ENCODE peak calls at places on chromosomes 4 and X, in five cellular contexts. L is astrocyte of the spinal cord, U is Peyer's patch, K is bronchial epithelial cell, G is A549. Q is an unnamed sample.

GRCh38 chr4:19774690-19775256 is 476.9 kb upstream of the SLIT2 start:
- DNase-seq in L (peak; percentile 24), U (no peak), K (no peak), G (no peak), Q (no peak)

GRCh38 chr4:90833698-90834097 is 706.5 kb downstream of the CCSER1 start:
- DNase-seq in L (no peak), U (no peak), K (no peak), G (no peak), Q (no peak)

GRCh38 chr4:1180663-1181062 is 8.3 kb upstream of the SPON2 start:
- DNase-seq in L (no peak), U (no peak), K (peak; percentile 21), G (no peak), Q (no peak)

GRCh38 chr4:86670739-86671138 is 76.6 kb downstream of the PTPN13 start:
- DNase-seq in L (peak; percentile 51), U (no peak), K (peak; percentile 99), G (peak; percentile 21), Q (no peak)

GRCh38 chrX:133593531-133593930 is 178.2 kb upstream of the GPC4 start:
- DNase-seq in L (no peak), U (no peak), K (no peak), G (no peak), Q (no peak)

GRCh38 chr4:84914686-84915395 is 51.6 kb downstream of the WDFY3 start:
- DNase-seq in L (no peak), U (no peak), K (peak; percentile 91), G (no peak), Q (no peak)

GRCh38 chr4:105797225-105797624 is 88.6 kb downstream of the GSTCD start:
- DNase-seq in L (no peak), U (no peak), K (no peak), G (no peak), Q (no peak)

GRCh38 chrX:109352121-109352556 is 129.7 kb downstream of the GUCY2F start:
- DNase-seq in L (peak; percentile 51), U (no peak), K (no peak), G (no peak), Q (no peak)

GRCh38 chr4:162838671-162839070 is 328.0 kb downstream of the NAF1 start:
- DNase-seq in L (no peak), U (no peak), K (no peak), G (no peak), Q (no peak)

GRCh38 chr4:166862032-166862431 is 372.3 kb downstream of the SPOCK3 start:
- DNase-seq in L (no peak), U (no peak), K (no peak), G (no peak), Q (no peak)

GRCh38 chr4:145099653-145100052 is 1.5 kb downstream of the ABCE1 start:
- DNase-seq in L (no peak), U (no peak), K (peak; percentile 17), G (no peak), Q (no peak)

GRCh38 chr4:189792819-189793618 is 147.7 kb upstream of the FRG1 start:
- DNase-seq in L (peak; percentile 33), U (peak; percentile 64), K (peak; percentile 52), G (peak; percentile 65), Q (no peak)

GRCh38 chrX:49001521-49002090 is 458 bp downstream of the GRIPAP1 start:
- DNase-seq in L (peak; percentile 27), U (no peak), K (peak; percentile 41), G (peak; percentile 50), Q (peak; percentile 59)

GRCh38 chr4:6109842-6110560 is 90.3 kb downstream of the JAKMIP1 start:
- DNase-seq in L (no peak), U (no peak), K (peak; percentile 9), G (peak; percentile 26), Q (no peak)

GRCh38 chr4:87872043-87872442 is 39.3 kb downstream of the MEPE start:
- DNase-seq in L (no peak), U (no peak), K (no peak), G (no peak), Q (no peak)

GRCh38 chr4:113436360-113436759 is 325.2 kb downstream of the CAMK2D start:
- DNase-seq in L (peak; percentile 87), U (no peak), K (peak; percentile 35), G (no peak), Q (no peak)

GRCh38 chr4:44725861-44726820 is at the start of gene GNPDA2:
- DNase-seq in L (peak; percentile 91), U (peak; percentile 88), K (peak; percentile 64), G (peak; percentile 86), Q (peak; percentile 79)

GRCh38 chrX:100663651-100664050 is 19.7 kb downstream of the SRPX2 start:
- DNase-seq in L (no peak), U (no peak), K (peak; percentile 51), G (no peak), Q (no peak)

GRCh38 chr4:36138221-36138620 is 106.1 kb downstream of the ARAP2 start:
- DNase-seq in L (peak; percentile 20), U (no peak), K (peak; percentile 91), G (no peak), Q (no peak)

GRCh38 chr4:7197910-7198309 is 5.6 kb downstream of the SORCS2 start:
- DNase-seq in L (no peak), U (no peak), K (no peak), G (no peak), Q (no peak)

GRCh38 chr4:140116442-140117104 is 37.4 kb downstream of the MAML3 start:
- DNase-seq in L (no peak), U (no peak), K (peak; percentile 78), G (peak; percentile 48), Q (no peak)

GRCh38 chr4:114588305-114588704 is 10.3 kb upstream of the UGT8 start:
- DNase-seq in L (no peak), U (no peak), K (no peak), G (no peak), Q (no peak)

GRCh38 chr4:169014581-169014980 is 4.5 kb upstream of the CBR4 start:
- DNase-seq in L (no peak), U (no peak), K (peak; percentile 88), G (peak; percentile 19), Q (no peak)

GRCh38 chr4:106369456-106370060 is 980 bp upstream of the GIMD1 start:
- DNase-seq in L (peak; percentile 88), U (no peak), K (peak; percentile 74), G (peak; percentile 74), Q (no peak)

GRCh38 chr4:93203708-93204107 is 624.8 kb upstream of the ATOH1 start:
- DNase-seq in L (no peak), U (no peak), K (peak; percentile 10), G (peak; percentile 6), Q (no peak)

GRCh38 chr4:112626228-112626627 is 10.5 kb downstream of the ZGRF1 start:
- DNase-seq in L (no peak), U (no peak), K (no peak), G (no peak), Q (no peak)

GRCh38 chrX:34734383-34734782 is 77.3 kb upstream of the TMEM47 start:
- DNase-seq in L (peak; percentile 31), U (no peak), K (peak; percentile 17), G (no peak), Q (no peak)

GRCh38 chrX:13492286-13492685 is 77.1 kb upstream of the EGFL6 start:
- DNase-seq in L (no peak), U (no peak), K (no peak), G (no peak), Q (no peak)

GRCh38 chrX:129529685-129530281 is 6.5 kb upstream of the SMARCA1 start:
- DNase-seq in L (peak; percentile 52), U (no peak), K (peak; percentile 55), G (no peak), Q (no peak)

GRCh38 chr4:57190651-57191481 is 80.7 kb upstream of the IGFBP7 start:
- DNase-seq in L (peak; percentile 28), U (no peak), K (peak; percentile 23), G (peak; percentile 49), Q (no peak)

GRCh38 chr4:137310156-137310555 is 222.1 kb downstream of the PCDH18 start:
- DNase-seq in L (no peak), U (no peak), K (no peak), G (no peak), Q (no peak)

GRCh38 chr4:137307806-137308205 is 224.5 kb downstream of the PCDH18 start:
- DNase-seq in L (peak; percentile 78), U (no peak), K (no peak), G (no peak), Q (no peak)

GRCh38 chr4:137309424-137309823 is 222.9 kb downstream of the PCDH18 start:
- DNase-seq in L (no peak), U (no peak), K (no peak), G (no peak), Q (no peak)

GRCh38 chr4:137312257-137312656 is 220.0 kb downstream of the PCDH18 start:
- DNase-seq in L (peak; percentile 26), U (no peak), K (peak; percentile 27), G (no peak), Q (no peak)

DNA sequence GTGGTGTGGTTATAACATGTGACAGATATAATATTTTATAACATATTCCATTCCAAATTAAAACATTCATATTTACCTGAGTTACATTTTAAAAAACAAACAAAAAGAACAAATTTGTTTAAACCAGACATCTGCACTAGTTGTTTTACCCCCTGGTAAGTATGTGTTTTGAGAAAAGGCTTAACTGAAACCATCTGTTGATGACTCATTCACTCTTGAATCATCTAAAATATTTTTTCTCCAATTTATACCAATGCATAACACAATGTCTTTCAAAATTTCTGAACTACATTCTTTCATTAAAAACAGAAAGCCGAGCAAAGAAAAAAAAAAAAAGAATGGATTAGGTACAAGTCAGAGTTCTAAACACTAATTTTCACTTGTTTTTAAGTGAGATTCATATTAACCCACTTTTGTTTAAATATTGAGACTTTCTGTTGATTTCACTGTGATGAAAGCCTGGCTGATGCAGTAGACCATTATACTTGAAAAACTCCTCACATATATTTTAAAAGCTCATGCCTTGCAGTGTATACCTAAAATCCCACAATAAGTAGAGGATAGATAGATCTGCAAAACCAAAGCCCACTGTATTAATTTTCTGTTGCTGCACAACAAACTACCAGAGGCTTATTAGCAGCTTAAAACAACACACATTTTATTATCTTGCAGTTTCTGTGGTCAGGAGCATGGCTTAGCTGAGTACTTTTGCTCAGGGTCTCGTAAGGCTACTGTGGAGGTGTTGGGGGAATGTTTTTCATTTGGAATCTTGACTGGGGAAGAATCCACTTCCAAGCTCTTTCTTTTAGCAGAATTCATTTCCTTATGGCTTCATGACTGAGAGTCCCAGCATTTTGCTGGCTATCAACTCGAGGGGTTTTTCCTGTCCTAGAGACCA is 221.5 kb downstream of the PCDH18 start:
- DNase-seq in L (peak; percentile 94), U (no peak), K (peak; percentile 50), G (no peak), Q (no peak)
- H3K4me3 ChIP-seq in L (no peak overlapping the region), U (no peak overlapping the region), K (no peak overlapping the region), G (no peak overlapping the region), Q (no peak overlapping the region)

DNA sequence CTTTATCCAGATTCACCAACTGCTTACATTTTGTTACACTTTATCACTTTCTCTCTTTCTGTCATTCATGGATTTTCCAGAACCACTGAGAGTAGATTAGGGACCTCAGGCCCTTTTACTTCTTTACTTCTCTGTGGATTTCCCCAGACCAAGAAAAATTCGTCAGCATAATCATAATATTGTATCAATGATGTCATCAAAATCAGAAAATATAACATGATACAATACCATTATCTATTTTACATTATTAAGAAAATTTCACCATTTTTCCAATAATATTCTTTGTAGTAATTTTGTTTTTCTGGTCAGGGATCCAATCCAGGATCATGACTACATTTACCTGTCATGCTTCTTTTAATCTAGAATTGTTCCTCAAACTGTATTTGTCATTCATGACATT is 494.2 kb downstream of the IQCM start:
- DNase-seq in L (no peak), U (no peak), K (no peak), G (no peak), Q (no peak)
- H3K4me3 ChIP-seq in L (no peak overlapping the region), U (no peak overlapping the region), K (no peak overlapping the region), G (no peak overlapping the region), Q (no peak overlapping the region)

GRCh38 chr4:107718351-107718965 is 1.6 kb downstream of the PAPSS1 start:
- DNase-seq in L (no peak), U (no peak), K (no peak), G (no peak), Q (no peak)
- H3K4me3 ChIP-seq in L (peak overlapping the region; percentile 82), U (peak overlapping the region; percentile 84), K (no peak overlapping the region), G (peak overlapping the region; percentile 72), Q (no peak overlapping the region)

GRCh38 chr4:184287697-184288255 is 70.1 kb upstream of the ENPP6 start:
- DNase-seq in L (peak; percentile 57), U (no peak), K (peak; percentile 69), G (no peak), Q (no peak)
- H3K4me3 ChIP-seq in L (no peak overlapping the region), U (no peak overlapping the region), K (no peak overlapping the region), G (no peak overlapping the region), Q (peak overlapping the region; percentile 1)

Q was measured in effector memory CD4-positive, alpha-beta T cell.